ENCODE peak calls at places on chromosomes 1 and 21, in ten cellular contexts. One of them, this sample, is unnamed.

GRCh38 chr1:93990010-93990409 is 80.8 kb upstream of the GCLM start:
- DNase-seq in HuH-7: no peak
- DNase-seq in left cardiac atrium: no peak
- DNase-seq in choroid plexus epithelial cell: no peak
- DNase-seq in effector memory CD4-positive, alpha-beta T cell: no peak
- DNase-seq in ureter: no peak
- DNase-seq in EH: no peak
- DNase-seq in activated T-helper 1 cell treated with Interleukin-2 at 50 U/mL for 16 hours: no peak
- DNase-seq in stimulated activated CD4-positive, alpha-beta T cell treated with anti-CD3 and anti-CD28 coated beads, Interleukin-12 subunit alpha, Interleukin-12 subunit beta, amount 100 ng/mL, for 48 hours: no peak
- DNase-seq in Daoy: no peak
- DNase-seq in this sample: no peak

GRCh38 chr1:192601145-192602048 is 25.8 kb downstream of the RGS1 start:
- DNase-seq in HuH-7: no peak
- DNase-seq in left cardiac atrium: no peak
- DNase-seq in choroid plexus epithelial cell: peak; percentile 16
- DNase-seq in effector memory CD4-positive, alpha-beta T cell: no peak
- DNase-seq in ureter: no peak
- DNase-seq in EH: peak; percentile 13
- DNase-seq in activated T-helper 1 cell treated with Interleukin-2 at 50 U/mL for 16 hours: no peak
- DNase-seq in stimulated activated CD4-positive, alpha-beta T cell treated with anti-CD3 and anti-CD28 coated beads, Interleukin-12 subunit alpha, Interleukin-12 subunit beta, amount 100 ng/mL, for 48 hours: no peak
- DNase-seq in Daoy: peak; percentile 32
- DNase-seq in this sample: no peak

GRCh38 chr21:45264919-45265515 is 22.7 kb downstream of the POFUT2 start:
- DNase-seq in HuH-7: no peak
- DNase-seq in left cardiac atrium: no peak
- DNase-seq in choroid plexus epithelial cell: no peak
- DNase-seq in effector memory CD4-positive, alpha-beta T cell: no peak
- DNase-seq in ureter: peak; percentile 39
- DNase-seq in EH: no peak
- DNase-seq in activated T-helper 1 cell treated with Interleukin-2 at 50 U/mL for 16 hours: no peak
- DNase-seq in stimulated activated CD4-positive, alpha-beta T cell treated with anti-CD3 and anti-CD28 coated beads, Interleukin-12 subunit alpha, Interleukin-12 subunit beta, amount 100 ng/mL, for 48 hours: no peak
- DNase-seq in Daoy: peak; percentile 1
- DNase-seq in this sample: no peak

GRCh38 chr1:178143730-178144343 is 49.9 kb downstream of the RASAL2 start:
- DNase-seq in HuH-7: no peak
- DNase-seq in left cardiac atrium: no peak
- DNase-seq in choroid plexus epithelial cell: peak; percentile 51
- DNase-seq in effector memory CD4-positive, alpha-beta T cell: no peak
- DNase-seq in ureter: no peak
- DNase-seq in EH: peak; percentile 39
- DNase-seq in activated T-helper 1 cell treated with Interleukin-2 at 50 U/mL for 16 hours: no peak
- DNase-seq in stimulated activated CD4-positive, alpha-beta T cell treated with anti-CD3 and anti-CD28 coated beads, Interleukin-12 subunit alpha, Interleukin-12 subunit beta, amount 100 ng/mL, for 48 hours: no peak
- DNase-seq in Daoy: peak; percentile 19
- DNase-seq in this sample: no peak

GRCh38 chr21:32844653-32845443 is 73.3 kb upstream of the PAXBP1 start:
- DNase-seq in HuH-7: no peak
- DNase-seq in left cardiac atrium: no peak
- DNase-seq in choroid plexus epithelial cell: peak; percentile 48
- DNase-seq in effector memory CD4-positive, alpha-beta T cell: no peak
- DNase-seq in ureter: no peak
- DNase-seq in EH: peak; percentile 66
- DNase-seq in activated T-helper 1 cell treated with Interleukin-2 at 50 U/mL for 16 hours: no peak
- DNase-seq in stimulated activated CD4-positive, alpha-beta T cell treated with anti-CD3 and anti-CD28 coated beads, Interleukin-12 subunit alpha, Interleukin-12 subunit beta, amount 100 ng/mL, for 48 hours: no peak
- DNase-seq in Daoy: peak; percentile 87
- DNase-seq in this sample: no peak

GRCh38 chr1:43481481-43481880 is 27.8 kb upstream of the HYI start:
- DNase-seq in HuH-7: no peak
- DNase-seq in left cardiac atrium: no peak
- DNase-seq in choroid plexus epithelial cell: no peak
- DNase-seq in effector memory CD4-positive, alpha-beta T cell: no peak
- DNase-seq in ureter: no peak
- DNase-seq in EH: no peak
- DNase-seq in activated T-helper 1 cell treated with Interleukin-2 at 50 U/mL for 16 hours: no peak
- DNase-seq in stimulated activated CD4-positive, alpha-beta T cell treated with anti-CD3 and anti-CD28 coated beads, Interleukin-12 subunit alpha, Interleukin-12 subunit beta, amount 100 ng/mL, for 48 hours: no peak
- DNase-seq in Daoy: no peak
- DNase-seq in this sample: no peak

GRCh38 chr1:7044471-7044805 is 259.2 kb downstream of the CAMTA1 start:
- DNase-seq in HuH-7: no peak
- DNase-seq in left cardiac atrium: no peak
- DNase-seq in choroid plexus epithelial cell: no peak
- DNase-seq in effector memory CD4-positive, alpha-beta T cell: no peak
- DNase-seq in ureter: no peak
- DNase-seq in EH: no peak
- DNase-seq in activated T-helper 1 cell treated with Interleukin-2 at 50 U/mL for 16 hours: no peak
- DNase-seq in stimulated activated CD4-positive, alpha-beta T cell treated with anti-CD3 and anti-CD28 coated beads, Interleukin-12 subunit alpha, Interleukin-12 subunit beta, amount 100 ng/mL, for 48 hours: no peak
- DNase-seq in Daoy: no peak
- DNase-seq in this sample: no peak

GRCh38 chr1:71210746-71211145 is 129.9 kb upstream of the ZRANB2 start:
- DNase-seq in HuH-7: no peak
- DNase-seq in left cardiac atrium: no peak
- DNase-seq in choroid plexus epithelial cell: no peak
- DNase-seq in effector memory CD4-positive, alpha-beta T cell: no peak
- DNase-seq in ureter: no peak
- DNase-seq in EH: no peak
- DNase-seq in activated T-helper 1 cell treated with Interleukin-2 at 50 U/mL for 16 hours: no peak
- DNase-seq in stimulated activated CD4-positive, alpha-beta T cell treated with anti-CD3 and anti-CD28 coated beads, Interleukin-12 subunit alpha, Interleukin-12 subunit beta, amount 100 ng/mL, for 48 hours: no peak
- DNase-seq in Daoy: no peak
- DNase-seq in this sample: no peak

GRCh38 chr1:201786824-201787223 is 42.1 kb upstream of the IPO9 start:
- DNase-seq in HuH-7: no peak
- DNase-seq in left cardiac atrium: peak; percentile 57
- DNase-seq in choroid plexus epithelial cell: no peak
- DNase-seq in effector memory CD4-positive, alpha-beta T cell: no peak
- DNase-seq in ureter: no peak
- DNase-seq in EH: peak; percentile 36
- DNase-seq in activated T-helper 1 cell treated with Interleukin-2 at 50 U/mL for 16 hours: no peak
- DNase-seq in stimulated activated CD4-positive, alpha-beta T cell treated with anti-CD3 and anti-CD28 coated beads, Interleukin-12 subunit alpha, Interleukin-12 subunit beta, amount 100 ng/mL, for 48 hours: no peak
- DNase-seq in Daoy: no peak
- DNase-seq in this sample: no peak

GRCh38 chr21:34887729-34888568 is 161.2 kb downstream of the RUNX1 start:
- DNase-seq in HuH-7: peak; percentile 44
- DNase-seq in left cardiac atrium: peak; percentile 85
- DNase-seq in choroid plexus epithelial cell: peak; percentile 94
- DNase-seq in effector memory CD4-positive, alpha-beta T cell: peak; percentile 73
- DNase-seq in ureter: peak; percentile 80
- DNase-seq in EH: peak; percentile 98
- DNase-seq in activated T-helper 1 cell treated with Interleukin-2 at 50 U/mL for 16 hours: peak; percentile 81
- DNase-seq in stimulated activated CD4-positive, alpha-beta T cell treated with anti-CD3 and anti-CD28 coated beads, Interleukin-12 subunit alpha, Interleukin-12 subunit beta, amount 100 ng/mL, for 48 hours: peak; percentile 86
- DNase-seq in Daoy: peak; percentile 98
- DNase-seq in this sample: peak; percentile 91

GRCh38 chr1:11180342-11180744 is 8.8 kb upstream of the ANGPTL7 start:
- DNase-seq in HuH-7: no peak
- DNase-seq in left cardiac atrium: no peak
- DNase-seq in choroid plexus epithelial cell: peak; percentile 53
- DNase-seq in effector memory CD4-positive, alpha-beta T cell: no peak
- DNase-seq in ureter: no peak
- DNase-seq in EH: peak; percentile 86
- DNase-seq in activated T-helper 1 cell treated with Interleukin-2 at 50 U/mL for 16 hours: no peak
- DNase-seq in stimulated activated CD4-positive, alpha-beta T cell treated with anti-CD3 and anti-CD28 coated beads, Interleukin-12 subunit alpha, Interleukin-12 subunit beta, amount 100 ng/mL, for 48 hours: no peak
- DNase-seq in Daoy: peak; percentile 79
- DNase-seq in this sample: peak; percentile 53

GRCh38 chr1:208093754-208094719 is 150.1 kb downstream of the PLXNA2 start:
- DNase-seq in HuH-7: peak; percentile 64
- DNase-seq in left cardiac atrium: peak; percentile 78
- DNase-seq in choroid plexus epithelial cell: peak; percentile 73
- DNase-seq in effector memory CD4-positive, alpha-beta T cell: peak; percentile 6
- DNase-seq in ureter: no peak
- DNase-seq in EH: peak; percentile 61
- DNase-seq in activated T-helper 1 cell treated with Interleukin-2 at 50 U/mL for 16 hours: peak; percentile 7
- DNase-seq in stimulated activated CD4-positive, alpha-beta T cell treated with anti-CD3 and anti-CD28 coated beads, Interleukin-12 subunit alpha, Interleukin-12 subunit beta, amount 100 ng/mL, for 48 hours: peak; percentile 38
- DNase-seq in Daoy: peak; percentile 58
- DNase-seq in this sample: peak; percentile 68

GRCh38 chr1:35838693-35839245 is 31.0 kb downstream of the AGO4 start:
- DNase-seq in HuH-7: no peak
- DNase-seq in left cardiac atrium: no peak
- DNase-seq in choroid plexus epithelial cell: peak; percentile 18
- DNase-seq in effector memory CD4-positive, alpha-beta T cell: no peak
- DNase-seq in ureter: no peak
- DNase-seq in EH: no peak
- DNase-seq in activated T-helper 1 cell treated with Interleukin-2 at 50 U/mL for 16 hours: no peak
- DNase-seq in stimulated activated CD4-positive, alpha-beta T cell treated with anti-CD3 and anti-CD28 coated beads, Interleukin-12 subunit alpha, Interleukin-12 subunit beta, amount 100 ng/mL, for 48 hours: no peak
- DNase-seq in Daoy: no peak
- DNase-seq in this sample: no peak

GRCh38 chr1:119632836-119633235 is 15.2 kb downstream of the ZNF697 start:
- DNase-seq in HuH-7: no peak
- DNase-seq in left cardiac atrium: no peak
- DNase-seq in choroid plexus epithelial cell: no peak
- DNase-seq in effector memory CD4-positive, alpha-beta T cell: no peak
- DNase-seq in ureter: no peak
- DNase-seq in EH: no peak
- DNase-seq in activated T-helper 1 cell treated with Interleukin-2 at 50 U/mL for 16 hours: no peak
- DNase-seq in stimulated activated CD4-positive, alpha-beta T cell treated with anti-CD3 and anti-CD28 coated beads, Interleukin-12 subunit alpha, Interleukin-12 subunit beta, amount 100 ng/mL, for 48 hours: no peak
- DNase-seq in Daoy: no peak
- DNase-seq in this sample: peak; percentile 44

This sample was measured in cardiac muscle cell.